ENCODE peak calls at places on chromosome 9, in five cellular contexts. J, X, P, A and N are unnamed samples.

GRCh38 chr9:97473717-97474116 is 27.7 kb upstream of the TMOD1 start:
- DNase-seq in P (no peak), X (no peak), J (no peak), A (no peak), N (no peak)

GRCh38 chr9:127917603-127918002 is 762 bp upstream of the ST6GALNAC4 start:
- DNase-seq in A (no peak), P (no peak), J (no peak), X (no peak), N (no peak)

GRCh38 chr9:126612813-126613641 is 701 bp upstream of the LMX1B start:
- DNase-seq in X (no peak), A (no peak), P (peak; percentile 26), J (no peak), N (no peak)

GRCh38 chr9:99127372-99128132 is 22.6 kb downstream of the TGFBR1 start:
- DNase-seq in A (no peak), J (no peak), P (no peak), X (peak; percentile 61), N (no peak)

GRCh38 chr9:97480749-97481148 is 20.7 kb upstream of the TMOD1 start:
- DNase-seq in X (peak; percentile 26), J (no peak), A (no peak), P (no peak), N (no peak)

GRCh38 chr9:103798620-103799019 is 295.5 kb upstream of the SMC2 start:
- DNase-seq in J (no peak), X (peak; percentile 88), P (no peak), A (no peak), N (no peak)

GRCh38 chr9:77511525-77511924 is 136.6 kb downstream of the GNA14 start:
- DNase-seq in J (no peak), P (no peak), X (no peak), A (no peak), N (no peak)

GRCh38 chr9:107694390-107694789 is 204.8 kb upstream of the KLF4 start:
- DNase-seq in X (peak; percentile 13), P (no peak), A (no peak), J (no peak), N (no peak)

GRCh38 chr9:79246170-79246569 is 325.6 kb upstream of the TLE4 start:
- DNase-seq in P (no peak), J (no peak), X (no peak), A (no peak), N (no peak)

GRCh38 chr9:36492849-36493248 is 79.8 kb upstream of the MELK start:
- DNase-seq in P (no peak), X (no peak), J (no peak), A (no peak), N (no peak)

GRCh38 chr9:85599540-85600140 is 142.1 kb downstream of the AGTPBP1 start:
- DNase-seq in A (no peak), P (no peak), X (peak; percentile 8), J (no peak), N (no peak)

GRCh38 chr9:111917980-111918379 is 21.4 kb downstream of the UGCG start:
- DNase-seq in J (no peak), A (no peak), P (no peak), X (no peak), N (no peak)

GRCh38 chr9:126393876-126394275 is 67.2 kb downstream of the MVB12B start:
- DNase-seq in J (no peak), P (no peak), X (no peak), A (no peak), N (no peak)

GRCh38 chr9:101457003-101457402 is 21.4 kb upstream of the ALDOB start:
- DNase-seq in J (no peak), A (no peak), X (no peak), P (no peak), N (no peak)

GRCh38 chr9:114763220-114763619 is 42.6 kb downstream of the TNFSF15 start:
- DNase-seq in J (no peak), X (no peak), P (no peak), A (no peak), N (no peak)